ENCODE peak calls at places on chromosomes 1 and 21, in five cellular contexts. One of them, this sample, is unnamed.

GRCh38 chr1:215718888-215719287 is 151.8 kb downstream of the KCTD3 start:
- DNase-seq in A549: no peak
- DNase-seq in endothelial cell of umbilical vein: no peak
- DNase-seq in GM12878: no peak
- DNase-seq in WTC11: no peak
- DNase-seq in this sample: no peak

GRCh38 chr21:36156815-36157670 is at the start of gene DOP1B:
- DNase-seq in A549: peak
- DNase-seq in endothelial cell of umbilical vein: peak
- DNase-seq in GM12878: no peak
- DNase-seq in WTC11: peak
- DNase-seq in this sample: no peak

GRCh38 chr1:56799605-56800398 is 19.4 kb downstream of the FYB2 start:
- DNase-seq in WTC11: no peak
- DNase-seq in endothelial cell of umbilical vein: no peak
- DNase-seq in A549: no peak
- DNase-seq in GM12878: no peak
- DNase-seq in this sample: no peak

GRCh38 chr1:185969028-185969427 is 234.8 kb downstream of the HMCN1 start:
- DNase-seq in WTC11: no peak
- DNase-seq in GM12878: no peak
- DNase-seq in endothelial cell of umbilical vein: no peak
- DNase-seq in A549: no peak
- DNase-seq in this sample: no peak

GRCh38 chr1:165539306-165539705 is 4.5 kb upstream of the LRRC52 start:
- DNase-seq in GM12878: no peak
- DNase-seq in endothelial cell of umbilical vein: no peak
- DNase-seq in A549: peak
- DNase-seq in WTC11: no peak
- DNase-seq in this sample: peak

GRCh38 chr1:48228156-48228555 is 5.6 kb downstream of the SLC5A9 start:
- DNase-seq in WTC11: peak
- DNase-seq in GM12878: no peak
- DNase-seq in A549: no peak
- DNase-seq in endothelial cell of umbilical vein: no peak
- DNase-seq in this sample: no peak

GRCh38 chr1:201153474-201154388 is 543 bp downstream of the TMEM9 start:
- DNase-seq in endothelial cell of umbilical vein: no peak
- DNase-seq in GM12878: no peak
- DNase-seq in WTC11: no peak
- DNase-seq in A549: peak
- DNase-seq in this sample: no peak

GRCh38 chr1:50060279-50060678 is 36.5 kb upstream of the AGBL4 start:
- DNase-seq in A549: no peak
- DNase-seq in GM12878: no peak
- DNase-seq in endothelial cell of umbilical vein: no peak
- DNase-seq in WTC11: no peak
- DNase-seq in this sample: no peak

GRCh38 chr1:175154595-175155472 is 37.7 kb downstream of the KIAA0040 start:
- DNase-seq in A549: peak
- DNase-seq in endothelial cell of umbilical vein: peak
- DNase-seq in GM12878: no peak
- DNase-seq in WTC11: peak
- DNase-seq in this sample: peak

GRCh38 chr1:3717715-3718601 is 34.3 kb upstream of the CCDC27 start:
- DNase-seq in GM12878: no peak
- DNase-seq in endothelial cell of umbilical vein: no peak
- DNase-seq in WTC11: peak
- DNase-seq in A549: no peak
- DNase-seq in this sample: no peak

GRCh38 chr1:93051961-93052360 is 27.1 kb upstream of the MTF2 start:
- DNase-seq in endothelial cell of umbilical vein: no peak
- DNase-seq in GM12878: no peak
- DNase-seq in A549: no peak
- DNase-seq in WTC11: no peak
- DNase-seq in this sample: no peak

GRCh38 chr21:45309069-45309521 is 21.4 kb upstream of the POFUT2 start:
- DNase-seq in WTC11: peak
- DNase-seq in A549: peak
- DNase-seq in endothelial cell of umbilical vein: peak
- DNase-seq in GM12878: no peak
- DNase-seq in this sample: no peak

GRCh38 chr21:42403611-42404231 is at the start of gene UBASH3A:
- DNase-seq in GM12878: no peak
- DNase-seq in WTC11: no peak
- DNase-seq in A549: no peak
- DNase-seq in endothelial cell of umbilical vein: no peak
- DNase-seq in this sample: no peak

GRCh38 chr1:105459759-105460158 is 1596.7 kb upstream of the PRMT6 start:
- DNase-seq in GM12878: no peak
- DNase-seq in A549: no peak
- DNase-seq in WTC11: no peak
- DNase-seq in endothelial cell of umbilical vein: no peak
- DNase-seq in this sample: no peak

GRCh38 chr1:158019177-158019868 is 25.9 kb downstream of the KIRREL1 start:
- DNase-seq in GM12878: no peak
- DNase-seq in WTC11: peak
- DNase-seq in endothelial cell of umbilical vein: peak
- DNase-seq in A549: peak
- DNase-seq in this sample: peak

GRCh38 chr1:207817778-207818751 is 66.2 kb downstream of the CD46 start:
- DNase-seq in endothelial cell of umbilical vein: no peak
- DNase-seq in GM12878: no peak
- DNase-seq in WTC11: no peak
- DNase-seq in A549: no peak
- DNase-seq in this sample: no peak

GRCh38 chr1:194755241-194755953 is 1569.0 kb upstream of the B3GALT2 start:
- DNase-seq in A549: no peak
- DNase-seq in endothelial cell of umbilical vein: no peak
- DNase-seq in GM12878: no peak
- DNase-seq in WTC11: no peak
- DNase-seq in this sample: no peak

GRCh38 chr1:50665413-50665812 is 242.2 kb upstream of the DMRTA2 start:
- DNase-seq in WTC11: no peak
- DNase-seq in A549: no peak
- DNase-seq in GM12878: no peak
- DNase-seq in endothelial cell of umbilical vein: no peak
- DNase-seq in this sample: no peak

GRCh38 chr21:37101384-37101783 is 28.3 kb downstream of the TTC3 start:
- DNase-seq in endothelial cell of umbilical vein: no peak
- DNase-seq in WTC11: no peak
- DNase-seq in A549: no peak
- DNase-seq in GM12878: no peak
- DNase-seq in this sample: no peak

GRCh38 chr1:95716097-95716496 is 482.1 kb downstream of the RWDD3 start:
- DNase-seq in GM12878: no peak
- DNase-seq in A549: no peak
- DNase-seq in WTC11: no peak
- DNase-seq in endothelial cell of umbilical vein: no peak
- DNase-seq in this sample: no peak

GRCh38 chr1:65792671-65793358 is at the start of gene PDE4B:
- DNase-seq in GM12878: no peak
- DNase-seq in WTC11: peak
- DNase-seq in A549: no peak
- DNase-seq in endothelial cell of umbilical vein: peak
- DNase-seq in this sample: no peak

GRCh38 chr1:213972141-213972540 is 15.6 kb upstream of the PROX1 start:
- DNase-seq in A549: no peak
- DNase-seq in GM12878: no peak
- DNase-seq in WTC11: no peak
- DNase-seq in endothelial cell of umbilical vein: no peak
- DNase-seq in this sample: no peak
- TF ChIP-seq MAX in A549: no peak
- TF ChIP-seq MAX in GM12878: no peak
- TF ChIP-seq MAX in WTC11: no peak
- TF ChIP-seq MAX in endothelial cell of umbilical vein: no peak
- TF ChIP-seq MAX in this sample: no peak

GRCh38 chr1:232335261-232335660 is 294.7 kb downstream of the SIPA1L2 start:
- DNase-seq in WTC11: no peak
- DNase-seq in A549: no peak
- DNase-seq in endothelial cell of umbilical vein: no peak
- DNase-seq in GM12878: no peak
- DNase-seq in this sample: no peak
- TF ChIP-seq MAX in WTC11: no peak
- TF ChIP-seq MAX in A549: no peak
- TF ChIP-seq MAX in endothelial cell of umbilical vein: no peak
- TF ChIP-seq MAX in GM12878: no peak
- TF ChIP-seq MAX in this sample: no peak

GRCh38 chr1:59413327-59413720 is 116.4 kb downstream of the FGGY start:
- DNase-seq in WTC11: no peak
- DNase-seq in endothelial cell of umbilical vein: no peak
- DNase-seq in A549: no peak
- DNase-seq in GM12878: no peak
- DNase-seq in this sample: no peak
- TF ChIP-seq MAX in WTC11: no peak
- TF ChIP-seq MAX in endothelial cell of umbilical vein: no peak
- TF ChIP-seq MAX in A549: no peak
- TF ChIP-seq MAX in GM12878: no peak
- TF ChIP-seq MAX in this sample: no peak

GRCh38 chr1:205945056-205945455 is 1.8 kb upstream of the SLC26A9 start:
- DNase-seq in A549: no peak
- DNase-seq in WTC11: no peak
- DNase-seq in GM12878: no peak
- DNase-seq in endothelial cell of umbilical vein: no peak
- DNase-seq in this sample: no peak

GRCh38 chr1:205948886-205949285 is 5.6 kb upstream of the SLC26A9 start:
- DNase-seq in A549: no peak
- DNase-seq in GM12878: no peak
- DNase-seq in WTC11: no peak
- DNase-seq in endothelial cell of umbilical vein: no peak
- DNase-seq in this sample: no peak

GRCh38 chr1:205949753-205950152 is 6.5 kb upstream of the SLC26A9 start:
- DNase-seq in WTC11: no peak
- DNase-seq in A549: no peak
- DNase-seq in GM12878: no peak
- DNase-seq in endothelial cell of umbilical vein: no peak
- DNase-seq in this sample: no peak

GRCh38 chr1:205948000-205948399 is 4.7 kb upstream of the SLC26A9 start:
- DNase-seq in WTC11: no peak
- DNase-seq in GM12878: no peak
- DNase-seq in A549: no peak
- DNase-seq in endothelial cell of umbilical vein: no peak
- DNase-seq in this sample: no peak

DNA sequence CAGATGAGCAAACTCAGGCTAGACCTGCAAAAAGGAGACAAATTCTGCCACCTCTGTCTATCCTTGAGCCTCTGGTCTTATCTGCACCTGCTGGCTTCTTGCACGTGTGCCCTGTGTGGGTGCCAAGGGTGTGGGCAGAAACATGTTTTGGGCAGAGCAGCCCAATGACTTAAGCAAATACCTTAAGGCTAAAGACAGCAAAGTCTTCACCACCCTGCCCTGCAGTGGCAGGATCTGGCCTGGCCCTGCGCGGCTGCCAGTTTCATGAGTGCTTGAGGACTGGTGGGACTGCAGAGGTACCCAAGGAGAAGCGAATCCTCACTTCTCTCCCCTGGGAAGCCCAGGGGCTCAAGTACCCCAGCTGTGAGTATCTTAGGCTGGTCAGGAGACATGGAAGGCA is 3.8 kb upstream of the SLC26A9 start:
- DNase-seq in endothelial cell of umbilical vein: no peak
- DNase-seq in A549: no peak
- DNase-seq in WTC11: no peak
- DNase-seq in GM12878: no peak
- DNase-seq in this sample: no peak
- TF ChIP-seq MAX in endothelial cell of umbilical vein: no peak
- TF ChIP-seq MAX in A549: no peak
- TF ChIP-seq MAX in WTC11: no peak
- TF ChIP-seq MAX in GM12878: no peak
- TF ChIP-seq MAX in this sample: no peak

GRCh38 chr1:26541431-26541815 is 11.9 kb downstream of the RPS6KA1 start:
- DNase-seq in endothelial cell of umbilical vein: no peak
- DNase-seq in GM12878: no peak
- DNase-seq in WTC11: no peak
- DNase-seq in A549: no peak
- DNase-seq in this sample: no peak

GRCh38 chr1:26541816-26542711 is 12.5 kb downstream of the RPS6KA1 start:
- DNase-seq in WTC11: peak
- DNase-seq in endothelial cell of umbilical vein: peak
- DNase-seq in A549: peak
- DNase-seq in GM12878: peak
- DNase-seq in this sample: no peak

GRCh38 chr1:26539722-26540121 is 10.2 kb downstream of the RPS6KA1 start:
- DNase-seq in endothelial cell of umbilical vein: no peak
- DNase-seq in GM12878: no peak
- DNase-seq in A549: no peak
- DNase-seq in WTC11: no peak
- DNase-seq in this sample: no peak

GRCh38 chr1:26538480-26539412 is 9.2 kb downstream of the RPS6KA1 start:
- DNase-seq in GM12878: no peak
- DNase-seq in A549: peak
- DNase-seq in endothelial cell of umbilical vein: peak
- DNase-seq in WTC11: peak
- DNase-seq in this sample: peak

GRCh38 chr1:26540346-26540745 is 10.8 kb downstream of the RPS6KA1 start:
- DNase-seq in A549: no peak
- DNase-seq in WTC11: no peak
- DNase-seq in endothelial cell of umbilical vein: no peak
- DNase-seq in GM12878: no peak
- DNase-seq in this sample: no peak
- TF ChIP-seq MAX in A549: no peak
- TF ChIP-seq MAX in WTC11: no peak
- TF ChIP-seq MAX in endothelial cell of umbilical vein: no peak
- TF ChIP-seq MAX in GM12878: no peak
- TF ChIP-seq MAX in this sample: no peak

GRCh38 chr1:68301538-68301937 is 69.2 kb upstream of the WLS start:
- DNase-seq in A549: no peak
- DNase-seq in endothelial cell of umbilical vein: no peak
- DNase-seq in WTC11: no peak
- DNase-seq in GM12878: no peak
- DNase-seq in this sample: no peak
- TF ChIP-seq MAX in A549: no peak
- TF ChIP-seq MAX in endothelial cell of umbilical vein: no peak
- TF ChIP-seq MAX in WTC11: no peak
- TF ChIP-seq MAX in GM12878: no peak
- TF ChIP-seq MAX in this sample: no peak

DNA sequence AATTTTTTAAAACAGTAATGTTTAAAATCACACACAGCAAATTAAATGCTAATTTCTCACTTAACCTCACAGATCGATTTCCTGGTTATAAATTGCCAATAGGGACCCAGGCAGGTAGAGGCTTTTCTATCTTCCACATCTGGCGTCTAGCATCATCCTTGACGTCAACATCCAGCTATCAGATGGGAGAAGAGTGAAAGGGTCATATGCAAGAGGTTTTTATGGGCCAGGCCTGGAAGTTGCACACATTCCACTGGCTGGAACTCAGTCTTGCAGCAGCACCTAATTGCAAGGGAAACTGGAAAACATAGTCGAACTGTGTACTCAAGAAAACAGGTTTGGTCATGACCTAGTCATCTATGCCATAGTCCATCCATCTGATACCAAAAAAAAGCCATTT is 6.0 kb upstream of the EEIG2 start:
- DNase-seq in A549: no peak
- DNase-seq in endothelial cell of umbilical vein: no peak
- DNase-seq in GM12878: no peak
- DNase-seq in WTC11: no peak
- DNase-seq in this sample: no peak
- TF ChIP-seq MAX in A549: no peak
- TF ChIP-seq MAX in endothelial cell of umbilical vein: no peak
- TF ChIP-seq MAX in GM12878: no peak
- TF ChIP-seq MAX in WTC11: no peak
- TF ChIP-seq MAX in this sample: no peak

GRCh38 chr21:39051561-39051949 is 131.7 kb downstream of the PSMG1 start:
- DNase-seq in endothelial cell of umbilical vein: no peak
- DNase-seq in GM12878: no peak
- DNase-seq in A549: no peak
- DNase-seq in WTC11: no peak
- DNase-seq in this sample: no peak
- TF ChIP-seq MAX in endothelial cell of umbilical vein: no peak
- TF ChIP-seq MAX in GM12878: no peak
- TF ChIP-seq MAX in A549: no peak
- TF ChIP-seq MAX in WTC11: no peak
- TF ChIP-seq MAX in this sample: no peak

This sample was measured in HCT116.